ENCODE peak calls at places on chromosome 13, in four cellular contexts. Z is K562, L is GM12878, U is GM12891. I is an unnamed sample.
A peak's percentile ranks its signal among the peaks of the same experiment; 100 is the strongest.

GRCh38 chr13:37207646-37208045 is 102.2 kb upstream of the CSNK1A1L start:
- DNase-seq in Z (no peak), L (no peak), U (no peak), I (no peak)

GRCh38 chr13:45331981-45332830 is 8.8 kb downstream of the TPT1 start:
- DNase-seq in Z (no peak), L (no peak), U (no peak), I (peak; percentile 55)

GRCh38 chr13:76852991-76853390 is 33.2 kb downstream of the KCTD12 start:
- DNase-seq in Z (no peak), L (no peak), U (no peak), I (no peak)

GRCh38 chr13:28716511-28716910 is 2.3 kb downstream of the SLC46A3 start:
- DNase-seq in Z (no peak), L (no peak), U (no peak), I (no peak)

GRCh38 chr13:32203736-32204135 is 111.4 kb downstream of the ZAR1L start:
- DNase-seq in Z (no peak), L (no peak), U (no peak), I (no peak)

GRCh38 chr13:99062593-99062992 is 84.7 kb upstream of the DOCK9 start:
- DNase-seq in Z (no peak), L (no peak), U (no peak), I (no peak)

GRCh38 chr13:111610879-111611278 is 290.4 kb downstream of the TEX29 start:
- DNase-seq in Z (no peak), L (no peak), U (no peak), I (no peak)

GRCh38 chr13:87925006-87925405 is 253.8 kb downstream of the SLITRK5 start:
- DNase-seq in Z (no peak), L (no peak), U (no peak), I (no peak)

GRCh38 chr13:50357136-50357535 is 341.9 kb downstream of the KCNRG start:
- DNase-seq in Z (no peak), L (no peak), U (no peak), I (no peak)

GRCh38 chr13:37136187-37136586 is 30.7 kb upstream of the CSNK1A1L start:
- DNase-seq in Z (no peak), L (no peak), U (no peak), I (no peak)

GRCh38 chr13:40181203-40181845 is 485.1 kb downstream of the FOXO1 start:
- DNase-seq in Z (peak; percentile 14), L (no peak), U (no peak), I (no peak)

GRCh38 chr13:45875951-45876350 is 24.4 kb upstream of the SIAH3 start:
- DNase-seq in Z (no peak), L (no peak), U (no peak), I (no peak)

GRCh38 chr13:35475960-35476943 is at the start of gene MAB21L1:
- DNase-seq in Z (no peak), L (no peak), U (no peak), I (peak; percentile 45)

GRCh38 chr13:51804295-51805172 is 571 bp upstream of the DHRS12 start:
- DNase-seq in Z (no peak), L (no peak), U (no peak), I (no peak)

GRCh38 chr13:101795025-101795424 is 342.6 kb downstream of the ITGBL1 start:
- DNase-seq in Z (no peak), L (no peak), U (no peak), I (no peak)

GRCh38 chr13:77386046-77386445 is 59.2 kb upstream of the MYCBP2 start:
- DNase-seq in Z (no peak), L (no peak), U (no peak), I (no peak)

GRCh38 chr13:44331912-44332840 is 41.4 kb upstream of the SERP2 start:
- DNase-seq in Z (no peak), L (no peak), U (no peak), I (no peak)

GRCh38 chr13:32473650-32474049 is 45.7 kb upstream of the N4BP2L1 start:
- DNase-seq in Z (no peak), L (no peak), U (no peak), I (no peak)

GRCh38 chr13:34416833-34417425 is 525.1 kb upstream of the NBEA start:
- DNase-seq in Z (no peak), L (no peak), U (no peak), I (no peak)

GRCh38 chr13:45718063-45718462 is 15.9 kb downstream of the CBY2 start:
- DNase-seq in Z (peak; percentile 17), L (no peak), U (no peak), I (peak; percentile 24)

GRCh38 chr13:46122304-46122703 is 17.5 kb upstream of the CPB2 start:
- DNase-seq in Z (no peak), L (no peak), U (no peak), I (no peak)

GRCh38 chr13:114099918-114100445 is 32.4 kb downstream of the RASA3 start:
- DNase-seq in Z (no peak), L (no peak), U (no peak), I (peak; percentile 46)

GRCh38 chr13:110826861-110827672 is 87.8 kb downstream of the ANKRD10 start:
- DNase-seq in Z (no peak), L (no peak), U (no peak), I (no peak)

GRCh38 chr13:34035676-34036325 is 217.9 kb downstream of the RFC3 start:
- DNase-seq in Z (no peak), L (no peak), U (no peak), I (no peak)

GRCh38 chr13:51093574-51093973 is 17.5 kb downstream of the C13orf42 start:
- DNase-seq in Z (no peak), L (no peak), U (no peak), I (no peak)

GRCh38 chr13:73672492-73672891 is 461.7 kb downstream of the KLF12 start:
- DNase-seq in Z (no peak), L (no peak), U (no peak), I (no peak)

GRCh38 chr13:44413095-44413494 is 39.5 kb downstream of the SERP2 start:
- DNase-seq in Z (no peak), L (no peak), U (no peak), I (no peak)

GRCh38 chr13:109479991-109480696 is 306.2 kb downstream of the IRS2 start:
- DNase-seq in Z (no peak), L (no peak), U (no peak), I (no peak)

GRCh38 chr13:24984134-24984533 is 111.8 kb upstream of the PABPC3 start:
- DNase-seq in Z (no peak), L (no peak), U (no peak), I (no peak)
- TF ChIP-seq SPI1 in Z (no peak), L (no peak), U (no peak), I (no peak)

GRCh38 chr13:75416327-75417005 is 65.5 kb downstream of the TBC1D4 start:
- DNase-seq in Z (no peak), L (peak; percentile 36), U (no peak), I (no peak)

GRCh38 chr13:75417647-75418046 is 64.3 kb downstream of the TBC1D4 start:
- DNase-seq in Z (no peak), L (no peak), U (no peak), I (no peak)

GRCh38 chr13:75415720-75416119 is 66.2 kb downstream of the TBC1D4 start:
- DNase-seq in Z (no peak), L (no peak), U (no peak), I (peak; percentile 33)

GRCh38 chr13:75418186-75418843 is 63.7 kb downstream of the TBC1D4 start:
- DNase-seq in Z (no peak), L (no peak), U (no peak), I (no peak)

GRCh38 chr13:75417006-75417384 is 65.0 kb downstream of the TBC1D4 start:
- DNase-seq in Z (no peak), L (no peak), U (no peak), I (peak; percentile 4)
- TF ChIP-seq SPI1 in Z (no peak), L (no peak), U (no peak), I (no peak)

DNA sequence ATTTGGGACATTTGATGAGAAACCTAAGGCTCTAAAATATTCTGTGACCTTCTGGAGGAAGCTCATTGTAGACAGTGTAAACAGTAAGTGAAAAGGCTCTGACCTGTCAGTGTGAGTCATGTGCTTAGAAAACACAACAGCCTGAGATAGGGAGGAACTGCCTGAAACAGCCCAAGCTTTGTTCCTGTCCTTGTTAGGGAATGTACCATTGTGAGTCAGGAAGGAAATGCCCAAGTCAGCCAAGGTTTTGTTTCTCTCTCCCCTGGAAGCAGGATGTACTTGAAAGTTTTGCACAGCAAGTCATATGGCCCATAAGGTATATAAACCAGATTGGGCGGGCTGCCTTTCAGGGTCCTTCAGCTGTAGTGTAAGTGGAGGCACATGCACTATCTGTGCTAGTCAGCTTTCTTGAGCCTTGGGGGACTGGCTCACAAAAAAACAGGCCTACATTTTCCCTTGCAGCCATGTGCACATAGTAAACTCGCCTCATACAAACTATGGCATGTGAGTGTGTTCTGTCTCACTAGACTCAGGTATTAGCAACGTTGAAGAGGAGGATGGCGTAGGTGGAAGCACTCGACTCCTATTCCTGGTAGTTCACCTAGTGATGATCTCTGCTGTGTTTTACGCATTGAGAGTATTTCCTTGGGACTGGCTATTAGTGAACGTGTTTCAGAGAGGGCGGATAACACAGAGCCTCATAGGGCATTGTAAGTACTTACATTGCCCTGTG is 141.2 kb upstream of the KLHL1 start:
- DNase-seq in Z (no peak), L (no peak), U (no peak), I (no peak)
- TF ChIP-seq SPI1 in Z (no peak), L (no peak), U (no peak), I (no peak)

GRCh38 chr13:30151398-30151797 is 156.0 kb downstream of the KATNAL1 start:
- DNase-seq in Z (no peak), L (no peak), U (no peak), I (no peak)
- TF ChIP-seq SPI1 in Z (no peak), L (no peak), U (no peak), I (no peak)

GRCh38 chr13:67966065-67966464 is 735.9 kb upstream of the PCDH9 start:
- DNase-seq in Z (no peak), L (no peak), U (no peak), I (no peak)

GRCh38 chr13:67967031-67967430 is 736.9 kb upstream of the PCDH9 start:
- DNase-seq in Z (no peak), L (no peak), U (no peak), I (no peak)

DNA sequence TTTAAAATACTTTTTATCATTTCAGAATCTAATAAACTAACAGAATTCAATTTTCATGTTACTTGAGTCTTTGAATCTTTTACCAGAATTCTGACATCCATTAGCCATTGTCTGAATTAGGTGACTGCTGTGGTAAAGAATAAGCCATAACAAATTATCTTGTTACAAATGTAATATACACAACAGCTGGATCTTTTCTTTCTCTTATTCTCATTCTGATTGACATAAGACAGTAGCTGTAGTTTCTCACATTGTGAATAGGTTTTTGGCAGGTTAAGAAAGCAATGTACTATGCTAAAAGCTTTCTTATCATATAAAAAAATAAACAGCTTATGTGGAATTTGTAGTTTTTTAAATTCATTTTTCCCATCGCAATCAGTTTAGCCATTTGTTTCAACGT is 734.0 kb upstream of the PCDH9 start:
- DNase-seq in Z (no peak), L (no peak), U (no peak), I (no peak)
- TF ChIP-seq SPI1 in Z (no peak), L (no peak), U (no peak), I (no peak)

I was measured in HL-60.